ENCODE peak calls at places on chromosome 21, in nine cellular contexts. E is fibroblast of lung; C is foreskin keratinocyte; K is dorsolateral prefrontal cortex; H is IMR-90; W is cardiac muscle cell; Q is CD4-positive, alpha-beta T cell; U is H9; O is OCI-LY7. Y is an unnamed sample.

GRCh38 chr21:45992311-45993209 is 11.0 kb downstream of the COL6A1 start:
- DNase-seq in E (no peak), C (no peak), K (peak; percentile 40), H (no peak), W (no peak), Q (peak; percentile 3), U (no peak), O (no peak), Y (no peak)

GRCh38 chr21:31181089-31181757 is 142.9 kb upstream of the KRTAP19-8 start:
- DNase-seq in E (no peak), C (no peak), K (no peak), H (no peak), W (no peak), Q (peak; percentile 59), U (no peak), O (no peak), Y (no peak)

GRCh38 chr21:26572668-26573381 is at the start of gene CYYR1:
- DNase-seq in E (peak; percentile 54), C (peak; percentile 21), K (no peak), H (no peak), W (peak; percentile 70), Q (no peak), U (peak; percentile 77), O (no peak), Y (peak; percentile 9)

GRCh38 chr21:46191257-46191685 is 7.0 kb upstream of the SPATC1L start:
- DNase-seq in E (peak; percentile 88), C (peak; percentile 32), K (peak; percentile 37), H (peak; percentile 85), W (no peak), Q (no peak), U (peak; percentile 25), O (no peak), Y (peak; percentile 64)

GRCh38 chr21:35475768-35476167 is 426.7 kb upstream of the RUNX1 start:
- DNase-seq in E (peak; percentile 84), C (no peak), K (no peak), H (peak; percentile 75), W (no peak), Q (no peak), U (no peak), O (no peak), Y (no peak)

GRCh38 chr21:46138383-46138970 is 16.9 kb downstream of the FTCD start:
- DNase-seq in E (no peak), C (no peak), K (no peak), H (no peak), W (no peak), Q (no peak), U (no peak), O (no peak), Y (no peak)

GRCh38 chr21:41957991-41958766 is 4.4 kb upstream of the C2CD2 start:
- DNase-seq in E (peak; percentile 93), C (peak; percentile 94), K (no peak), H (peak; percentile 98), W (peak; percentile 39), Q (no peak), U (no peak), O (no peak), Y (peak; percentile 88)

GRCh38 chr21:20882462-20883415 is 115.5 kb upstream of the NCAM2 start:
- DNase-seq in E (peak; percentile 53), C (peak; percentile 7), K (no peak), H (peak; percentile 0), W (peak; percentile 66), Q (no peak), U (peak; percentile 39), O (peak; percentile 8), Y (peak; percentile 37)

DNA sequence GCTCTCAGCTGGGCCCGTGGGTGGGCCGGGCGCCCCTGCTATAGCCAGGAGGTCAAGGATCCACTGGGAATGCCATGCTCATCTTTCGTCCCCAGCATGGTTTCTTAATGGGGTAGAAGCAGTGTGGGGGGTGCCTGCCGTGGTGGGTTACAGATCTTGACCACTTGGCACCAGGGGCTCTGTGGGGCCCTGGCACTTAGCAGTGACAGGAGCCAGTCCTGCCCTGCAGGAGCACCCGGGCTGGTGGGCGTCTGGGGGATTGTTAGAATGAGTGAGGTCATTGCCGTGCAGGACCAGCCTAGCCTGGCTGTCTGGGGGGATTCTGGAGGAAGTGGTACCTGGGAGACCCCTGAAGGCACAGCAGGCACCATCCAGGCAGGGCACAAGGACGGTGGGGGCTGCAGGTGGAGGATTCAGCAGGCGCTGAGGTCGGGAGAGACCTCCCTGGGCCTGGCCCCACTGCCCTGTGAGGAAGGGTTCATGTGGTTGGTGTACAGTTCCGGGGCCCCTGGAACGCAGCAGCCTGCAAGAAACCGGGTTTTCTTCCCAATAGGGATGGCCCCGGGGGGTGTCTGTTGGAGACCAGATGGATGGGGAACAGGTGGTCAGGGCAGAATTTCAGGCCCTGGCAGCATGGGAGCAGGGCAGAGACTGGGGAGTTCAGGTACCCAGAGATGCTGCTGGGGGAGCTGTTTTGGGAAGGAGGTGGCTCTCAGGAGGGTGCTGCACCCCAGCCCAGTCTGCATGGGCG is 4.8 kb downstream of the AIRE start:
- DNase-seq in E (no peak), C (no peak), K (no peak), H (no peak), W (no peak), Q (no peak), U (no peak), O (no peak), Y (no peak)
- H3K27ac ChIP-seq in E (no peak overlapping the region), C (no peak overlapping the region), K (no peak overlapping the region), H (no peak overlapping the region), W (no peak overlapping the region), Q (no peak overlapping the region), U (no peak overlapping the region), O (no peak overlapping the region), Y (no peak overlapping the region)

GRCh38 chr21:29360799-29361765 is 62.4 kb downstream of the BACH1 start:
- DNase-seq in E (no peak), C (no peak), K (no peak), H (peak; percentile 40), W (no peak), Q (no peak), U (no peak), O (peak; percentile 9), Y (no peak)
- TF ChIP-seq CTCF in E (no peak), C (peak; percentile 39), K (peak; percentile 62), H (no peak), W (no peak), Q (peak; percentile 56), U (peak; percentile 45), O (peak; percentile 54), Y (no peak)

GRCh38 chr21:38758815-38759214 is 46.9 kb upstream of the ETS2 start:
- DNase-seq in E (no peak), C (peak; percentile 50), K (no peak), H (no peak), W (no peak), Q (no peak), U (no peak), O (no peak), Y (no peak)

GRCh38 chr21:38751379-38752050 is 54.2 kb upstream of the ETS2 start:
- DNase-seq in E (peak; percentile 77), C (no peak), K (no peak), H (no peak), W (no peak), Q (no peak), U (no peak), O (no peak), Y (no peak)

GRCh38 chr21:38756746-38757145 is 49.0 kb upstream of the ETS2 start:
- DNase-seq in E (peak; percentile 52), C (peak; percentile 95), K (no peak), H (peak; percentile 92), W (peak; percentile 58), Q (no peak), U (no peak), O (no peak), Y (peak; percentile 28)

GRCh38 chr21:38752051-38752505 is 53.7 kb upstream of the ETS2 start:
- DNase-seq in E (no peak), C (no peak), K (no peak), H (no peak), W (no peak), Q (no peak), U (no peak), O (no peak), Y (no peak)

DNA sequence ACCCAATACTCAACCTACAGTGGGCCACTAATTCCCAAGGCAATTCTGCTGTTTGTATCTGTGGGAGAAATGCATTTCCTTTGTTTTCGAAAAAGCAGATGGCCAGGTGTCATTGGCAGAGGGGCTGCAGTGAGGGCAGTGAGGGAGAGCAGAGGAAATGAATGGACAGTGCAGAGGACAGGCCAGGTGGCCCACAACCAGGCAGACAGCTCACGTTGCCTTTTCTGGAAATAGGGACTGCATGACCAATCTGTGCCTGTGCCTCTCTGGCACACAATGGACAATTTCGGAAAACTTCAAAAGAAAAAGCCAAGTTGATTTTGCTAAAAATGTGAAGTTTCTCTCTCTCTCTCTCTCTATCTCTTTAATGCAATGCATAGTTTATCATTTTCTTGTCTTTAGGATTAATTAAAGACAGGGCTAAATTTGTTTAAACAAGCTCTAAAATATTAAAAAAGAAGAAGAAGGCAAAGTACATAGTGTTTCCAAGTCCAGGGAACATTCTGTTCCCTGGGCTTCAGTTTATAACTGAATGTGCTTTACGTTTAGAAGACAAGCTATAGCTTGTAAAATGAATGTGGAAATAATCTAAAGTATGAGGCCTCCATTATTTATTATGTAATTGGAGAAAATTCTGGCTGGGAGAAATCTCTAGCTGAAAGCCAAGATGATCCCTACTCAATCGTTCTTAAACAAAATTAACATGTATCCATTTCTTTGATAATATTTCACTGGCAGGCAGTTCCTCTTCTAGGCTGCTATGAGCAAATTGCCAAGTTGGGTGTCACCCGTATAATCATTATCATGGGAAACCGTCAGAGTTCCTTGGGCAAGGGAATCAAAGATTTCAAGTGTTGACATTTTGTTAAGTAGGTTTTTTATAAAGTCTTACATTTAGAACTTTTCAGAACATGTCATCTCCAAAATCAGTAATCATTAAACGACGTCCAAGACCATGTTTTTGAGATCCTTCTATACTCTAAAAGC is 52.3 kb upstream of the ETS2 start:
- DNase-seq in E (peak; percentile 73), C (peak; percentile 63), K (no peak), H (no peak), W (no peak), Q (no peak), U (no peak), O (no peak), Y (no peak)
- H3K27ac ChIP-seq in E (no peak overlapping the region), C (peak overlapping the region; percentile 18), K (no peak overlapping the region), H (no peak overlapping the region), W (no peak overlapping the region), Q (no peak overlapping the region), U (no peak overlapping the region), O (no peak overlapping the region), Y (peak overlapping the region; percentile 100)

GRCh38 chr21:39150316-39150715 is 32.9 kb downstream of the PSMG1 start:
- DNase-seq in E (no peak), C (no peak), K (no peak), H (no peak), W (no peak), Q (no peak), U (no peak), O (no peak), Y (no peak)

GRCh38 chr21:39153842-39154241 is 29.4 kb downstream of the PSMG1 start:
- DNase-seq in E (no peak), C (peak; percentile 36), K (no peak), H (no peak), W (no peak), Q (no peak), U (no peak), O (no peak), Y (peak; percentile 22)

GRCh38 chr21:39155578-39155977 is 27.7 kb downstream of the PSMG1 start:
- DNase-seq in E (no peak), C (no peak), K (no peak), H (no peak), W (no peak), Q (no peak), U (no peak), O (no peak), Y (no peak)

GRCh38 chr21:39156024-39156423 is 27.2 kb downstream of the PSMG1 start:
- DNase-seq in E (no peak), C (no peak), K (no peak), H (peak; percentile 70), W (no peak), Q (no peak), U (no peak), O (no peak), Y (no peak)

GRCh38 chr21:39153373-39153772 is 29.9 kb downstream of the PSMG1 start:
- DNase-seq in E (no peak), C (no peak), K (no peak), H (no peak), W (peak; percentile 24), Q (no peak), U (no peak), O (peak; percentile 10), Y (peak; percentile 25)
- TF ChIP-seq CTCF in E (peak; percentile 62), C (peak; percentile 48), K (peak; percentile 20), H (peak; percentile 30), W (peak; percentile 60), Q (no peak), U (peak; percentile 72), O (peak; percentile 69), Y (peak; percentile 14)